ENCODE peak calls at places on chromosome 9, in six cellular contexts. K is D341Med; S is stimulated activated CD8-positive, alpha-beta memory T cell treated with anti-CD3 and anti-CD28 coated beads, Interleukin-4, amount 100 ng/mL, for 1 hour; V is naive thymus-derived CD8-positive, alpha-beta T cell; N is ACHN; G is choroid plexus epithelial cell. U is an unnamed sample.

GRCh38 chr9:83197611-83198010 is 134.7 kb upstream of the RASEF start:
- DNase-seq in K (no peak), S (no peak), V (no peak), N (no peak), G (no peak), U (no peak)

GRCh38 chr9:100104314-100104713 is 5.3 kb downstream of the INVS start:
- DNase-seq in K (no peak), S (no peak), V (no peak), N (peak), G (no peak), U (no peak)

GRCh38 chr9:137294091-137294683 is 7.9 kb downstream of the NRARP start:
- DNase-seq in K (no peak), S (no peak), V (no peak), N (peak), G (peak), U (no peak)

GRCh38 chr9:116087246-116087645 is 66.3 kb upstream of the PAPPA start:
- DNase-seq in K (no peak), S (no peak), V (no peak), N (no peak), G (peak), U (no peak)

GRCh38 chr9:22682536-22683392 is 236.1 kb downstream of the DMRTA1 start:
- DNase-seq in K (no peak), S (no peak), V (no peak), N (peak), G (peak), U (no peak)

GRCh38 chr9:96068511-96068910 is 193.0 kb downstream of the ERCC6L2 start:
- DNase-seq in K (no peak), S (no peak), V (no peak), N (no peak), G (peak), U (no peak)

GRCh38 chr9:26747611-26748010 is 145.0 kb downstream of the CAAP1 start:
- DNase-seq in K (no peak), S (no peak), V (no peak), N (no peak), G (no peak), U (no peak)

GRCh38 chr9:89352451-89352850 is 34.2 kb downstream of the SECISBP2 start:
- DNase-seq in K (no peak), S (no peak), V (no peak), N (no peak), G (no peak), U (no peak)

GRCh38 chr9:27358007-27358406 is 61.1 kb upstream of the EQTN start:
- DNase-seq in K (no peak), S (no peak), V (no peak), N (no peak), G (no peak), U (no peak)

GRCh38 chr9:684950-685340 is 156.6 kb upstream of the DMRT1 start:
- DNase-seq in K (no peak), S (no peak), V (no peak), N (no peak), G (peak), U (no peak)

GRCh38 chr9:121612511-121612998 is 38.9 kb upstream of the DAB2IP start:
- DNase-seq in K (no peak), S (no peak), V (no peak), N (no peak), G (no peak), U (no peak)

GRCh38 chr9:107674937-107675277 is 185.3 kb upstream of the KLF4 start:
- DNase-seq in K (no peak), S (no peak), V (no peak), N (no peak), G (peak), U (no peak)

GRCh38 chr9:99150456-99151171 is 45.7 kb downstream of the TGFBR1 start:
- DNase-seq in K (no peak), S (no peak), V (no peak), N (no peak), G (no peak), U (no peak)

GRCh38 chr9:113957778-113958430 is 81.8 kb downstream of the ZNF618 start:
- DNase-seq in K (no peak), S (no peak), V (no peak), N (peak), G (peak), U (no peak)

GRCh38 chr9:129626944-129627297 is 958 bp downstream of the NTMT1 start:
- DNase-seq in K (no peak), S (no peak), V (no peak), N (peak), G (peak), U (no peak)

GRCh38 chr9:122033775-122034373 is 59.2 kb downstream of the TTLL11 start:
- DNase-seq in K (no peak), S (no peak), V (no peak), N (no peak), G (no peak), U (no peak)